ENCODE peak calls at places on chromosomes 12 and 14, in eight cellular contexts. B, V, Z, U, Q, W, R and N are unnamed samples.

GRCh38 chr12:122880668-122881067 is 15.3 kb downstream of the VPS37B start:
- ATAC-seq in B (peak; percentile 75), V (peak; percentile 86), Q (peak; percentile 76), U (peak; percentile 97), R (peak; percentile 35), Z (peak; percentile 38), W (peak; percentile 51), N (peak; percentile 51)

GRCh38 chr12:53728206-53728605 is 954 bp upstream of the CALCOCO1 start:
- ATAC-seq in B (no peak), R (no peak), Q (no peak), U (no peak), Z (no peak), V (no peak), W (no peak), N (no peak)

GRCh38 chr12:114254998-114255397 is 150.9 kb downstream of the TBX5 start:
- ATAC-seq in V (no peak), W (no peak), U (no peak), Q (no peak), Z (no peak), R (no peak), B (no peak), N (no peak)

GRCh38 chr12:21527451-21528180 is 1.5 kb downstream of the SPX start:
- ATAC-seq in V (peak; percentile 87), B (peak; percentile 94), U (peak; percentile 95), Q (peak; percentile 98), R (peak; percentile 94), Z (peak; percentile 99), W (peak; percentile 95), N (peak; percentile 77)

GRCh38 chr12:93090768-93091172 is 161.7 kb upstream of the EEA1 start:
- ATAC-seq in R (no peak), V (peak; percentile 74), W (no peak), B (no peak), Z (no peak), Q (peak; percentile 56), U (peak; percentile 62), N (no peak)

GRCh38 chr14:52272375-52272774 is 4.9 kb downstream of the PTGDR start:
- ATAC-seq in Z (peak; percentile 20), V (no peak), R (peak; percentile 45), W (no peak), B (no peak), Q (no peak), U (peak; percentile 54), N (peak; percentile 26)

GRCh38 chr14:65478596-65478995 is 66.1 kb downstream of the FUT8 start:
- ATAC-seq in R (peak; percentile 91), V (no peak), B (no peak), Q (peak; percentile 89), Z (peak; percentile 88), W (no peak), U (no peak), N (peak; percentile 65)

GRCh38 chr14:85058170-85058569 is 471.8 kb upstream of the FLRT2 start:
- ATAC-seq in W (no peak), Z (no peak), R (no peak), Q (no peak), B (no peak), U (no peak), V (no peak), N (no peak)

GRCh38 chr14:33916663-33917565 is 34.0 kb downstream of the EGLN3 start:
- ATAC-seq in V (no peak), U (no peak), B (peak; percentile 69), W (peak; percentile 66), Q (no peak), Z (no peak), R (no peak), N (peak; percentile 30)

GRCh38 chr12:121529184-121529583 is 51.6 kb downstream of the KDM2B start:
- ATAC-seq in Z (no peak), R (no peak), U (no peak), Q (no peak), V (no peak), W (no peak), B (no peak), N (no peak)

GRCh38 chr14:51511265-51511664 is 140.4 kb upstream of the FRMD6 start:
- ATAC-seq in V (no peak), Q (no peak), W (no peak), R (no peak), U (no peak), B (no peak), Z (no peak), N (no peak)

GRCh38 chr12:127340381-127340780 is 926.6 kb upstream of the TMEM132C start:
- ATAC-seq in R (no peak), Z (no peak), B (no peak), V (no peak), U (no peak), Q (no peak), W (no peak), N (no peak)

GRCh38 chr12:117105902-117106301 is 6.7 kb upstream of the TESC start:
- ATAC-seq in Q (peak; percentile 58), U (no peak), W (no peak), B (no peak), V (no peak), Z (peak; percentile 60), R (peak; percentile 84), N (no peak)

GRCh38 chr14:78758333-78758732 is 588.2 kb downstream of the NRXN3 start:
- ATAC-seq in W (no peak), B (no peak), Q (no peak), Z (no peak), R (no peak), U (peak; percentile 56), V (no peak), N (no peak)

GRCh38 chr12:50129297-50129696 is 17.3 kb downstream of the COX14 start:
- ATAC-seq in U (no peak), Z (no peak), W (no peak), B (no peak), V (no peak), R (no peak), Q (no peak), N (no peak)

GRCh38 chr14:76976623-76977005 is 51.9 kb downstream of the IRF2BPL start:
- ATAC-seq in R (no peak), V (no peak), B (no peak), U (no peak), W (peak; percentile 11), Q (no peak), Z (no peak), N (no peak)

GRCh38 chr14:33714527-33715222 is 236.2 kb downstream of the EGLN3 start:
- ATAC-seq in R (no peak), V (no peak), U (no peak), Q (no peak), B (no peak), W (no peak), Z (no peak), N (no peak)

GRCh38 chr12:113120670-113121370 is 14.7 kb downstream of the RASAL1 start:
- ATAC-seq in R (no peak), Q (no peak), U (peak; percentile 31), Z (no peak), V (no peak), B (no peak), W (no peak), N (no peak)

GRCh38 chr14:98173291-98173690 is 1098.7 kb downstream of the BCL11B start:
- ATAC-seq in R (peak; percentile 60), W (no peak), Z (peak; percentile 35), B (no peak), U (no peak), Q (no peak), V (no peak), N (no peak)

GRCh38 chr12:114391088-114391487 is 14.9 kb downstream of the TBX5 start:
- ATAC-seq in R (no peak), Z (no peak), W (no peak), Q (no peak), U (no peak), B (no peak), V (no peak), N (no peak)

GRCh38 chr14:92549853-92550244 is 36.3 kb downstream of the RIN3 start:
- ATAC-seq in B (peak; percentile 78), U (no peak), V (no peak), W (peak; percentile 79), Z (no peak), R (no peak), Q (no peak), N (peak; percentile 37)

GRCh38 chr12:122167328-122167925 is 6.6 kb downstream of the IL31 start:
- ATAC-seq in Q (peak; percentile 9), B (no peak), U (peak; percentile 24), W (no peak), R (no peak), Z (no peak), V (no peak), N (no peak)

GRCh38 chr14:75907722-75908330 is 74.0 kb downstream of the TGFB3 start:
- ATAC-seq in R (no peak), W (no peak), B (no peak), U (no peak), Z (no peak), V (no peak), Q (no peak), N (no peak)

GRCh38 chr14:72771561-72771960 is 122.3 kb downstream of the DPF3 start:
- ATAC-seq in V (no peak), Z (no peak), W (no peak), Q (no peak), R (no peak), B (no peak), U (no peak), N (peak; percentile 51)